ENCODE peak calls at places on chromosome X, in five cellular contexts. T is activated CD4-positive, alpha-beta T cell treated with anti-CD3 and anti-CD28 coated beads, Interleukin-2, amount 10 ng/mL, durations not matched to agents 7 days and 5 days; O is left kidney; Q is posterior cingulate gyrus; G is stimulated activated CD4-positive, alpha-beta T cell treated with anti-CD3 and anti-CD28 coated beads, Interleukin-1b, Interleukin-23, amount 100 ng/mL, for 24 hours. L is an unnamed sample.
A peak's percentile ranks its signal among the peaks of the same experiment; 100 is the strongest.

GRCh38 chrX:44922980-44923379 is 50.0 kb downstream of the KDM6A start:
- DNase-seq in Q (no peak), G (no peak), O (no peak), T (no peak), L (no peak)

GRCh38 chrX:129797251-129797906 is 17.6 kb downstream of the SASH3 start:
- DNase-seq in Q (no peak), T (no peak), O (no peak), G (no peak), L (no peak)

GRCh38 chrX:13024911-13025454 is 19.4 kb downstream of the FAM9C start:
- DNase-seq in G (no peak), T (no peak), O (no peak), Q (no peak), L (no peak)

GRCh38 chrX:69884210-69884609 is 165.5 kb downstream of the AWAT2 start:
- DNase-seq in T (no peak), G (no peak), Q (no peak), O (no peak), L (no peak)

GRCh38 chrX:103343105-103343504 is 13.1 kb downstream of the TCEAL7 start:
- DNase-seq in O (peak; percentile 60), Q (no peak), T (peak; percentile 38), G (peak; percentile 12), L (peak; percentile 0)

GRCh38 chrX:120726294-120726693 is 96.4 kb upstream of the C1GALT1C1 start:
- DNase-seq in G (no peak), Q (no peak), O (no peak), T (no peak), L (no peak)

GRCh38 chrX:73977542-73978169 is 326.3 kb upstream of the ZCCHC13 start:
- DNase-seq in Q (no peak), O (no peak), G (no peak), T (peak; percentile 39), L (peak; percentile 10)

GRCh38 chrX:97616883-97617510 is 733.3 kb downstream of the RPA4 start:
- DNase-seq in T (no peak), Q (no peak), O (peak; percentile 4), G (no peak), L (no peak)

GRCh38 chrX:13099121-13099520 is 54.7 kb upstream of the FAM9C start:
- DNase-seq in O (no peak), T (no peak), G (no peak), Q (no peak), L (no peak)

GRCh38 chrX:100645106-100645505 is 1.1 kb downstream of the SRPX2 start:
- DNase-seq in G (no peak), T (no peak), O (no peak), Q (no peak), L (no peak)

GRCh38 chrX:134985479-134985878 is 5.3 kb upstream of the SMIM10 start:
- DNase-seq in T (no peak), O (no peak), Q (no peak), G (no peak), L (no peak)

GRCh38 chrX:34764842-34765241 is 107.8 kb upstream of the TMEM47 start:
- DNase-seq in G (no peak), O (no peak), Q (no peak), T (no peak), L (peak; percentile 50)

GRCh38 chrX:155144926-155145325 is 71.3 kb upstream of the VBP1 start:
- DNase-seq in O (no peak), T (no peak), Q (no peak), G (no peak), L (no peak)

L was measured in NCI-H69.